ENCODE peak calls at places on chromosome 3, in four cellular contexts. W is brain microvascular endothelial cell; Y is GM12865; U is CD8-positive, alpha-beta T cell. C is an unnamed sample.

GRCh38 chr3:79531566-79532295 is 236.1 kb downstream of the ROBO1 start:
- DNase-seq in Y (no peak), U (no peak), W (no peak), C (no peak)

GRCh38 chr3:127427169-127427655 is 139.4 kb upstream of the PRR20G start:
- DNase-seq in W (no peak), Y (no peak), U (no peak), C (no peak)

GRCh38 chr3:102106421-102107097 is 257.2 kb downstream of the NFKBIZ start:
- DNase-seq in Y (no peak), U (no peak), W (peak; percentile 45), C (no peak)

GRCh38 chr3:89289791-89290190 is 182.4 kb downstream of the EPHA3 start:
- DNase-seq in U (no peak), W (no peak), Y (no peak), C (peak; percentile 97)

GRCh38 chr3:196499807-196500524 is 3.6 kb downstream of the RNF168 start:
- DNase-seq in W (no peak), Y (peak; percentile 46), U (no peak), C (no peak)

GRCh38 chr3:11720220-11721113 is 76.8 kb upstream of the VGLL4 start:
- DNase-seq in U (peak; percentile 27), W (peak; percentile 39), Y (peak; percentile 71), C (peak; percentile 20)

GRCh38 chr3:49668861-49669260 is 5.3 kb upstream of the APEH start:
- DNase-seq in W (no peak), Y (no peak), U (no peak), C (no peak)

GRCh38 chr3:132966374-132966773 is 71.8 kb upstream of the TMEM108 start:
- DNase-seq in W (no peak), Y (no peak), U (no peak), C (no peak)

GRCh38 chr3:8278448-8278847 is 223.2 kb upstream of the LMCD1 start:
- DNase-seq in W (no peak), U (no peak), Y (no peak), C (peak; percentile 3)

GRCh38 chr3:40615110-40615915 is 90.6 kb downstream of the ZNF621 start:
- DNase-seq in Y (no peak), U (no peak), W (no peak), C (no peak)

GRCh38 chr3:21226086-21226485 is 524.9 kb downstream of the ZNF385D start:
- DNase-seq in U (no peak), W (no peak), Y (no peak), C (no peak)

GRCh38 chr3:182715006-182715405 is 78.3 kb upstream of the ATP11B start:
- DNase-seq in U (no peak), Y (no peak), W (no peak), C (no peak)

GRCh38 chr3:192636517-192637444 is 90.6 kb downstream of the FGF12 start:
- DNase-seq in U (no peak), W (no peak), Y (no peak), C (no peak)

GRCh38 chr3:79767953-79768282 is at the start of gene ROBO1:
- DNase-seq in U (no peak), W (peak; percentile 66), Y (no peak), C (no peak)

GRCh38 chr3:107045791-107046190 is 331.4 kb upstream of the CCDC54 start:
- DNase-seq in W (no peak), U (no peak), Y (no peak), C (no peak)

GRCh38 chr3:150097588-150097890 is 126.8 kb upstream of the PFN2 start:
- DNase-seq in U (no peak), Y (peak; percentile 76), W (peak; percentile 45), C (no peak)

GRCh38 chr3:187207624-187208023 is 10.3 kb downstream of the RTP1 start:
- DNase-seq in Y (no peak), U (no peak), W (no peak), C (no peak)

GRCh38 chr3:134839990-134840389 is 44.9 kb downstream of the EPHB1 start:
- DNase-seq in Y (peak; percentile 26), U (no peak), W (no peak), C (no peak)

GRCh38 chr3:128875556-128876120 is 3.8 kb upstream of the ACAD9 start:
- DNase-seq in Y (peak; percentile 54), U (peak; percentile 52), W (peak; percentile 28), C (peak; percentile 53)

GRCh38 chr3:70992131-70992530 is 591.4 kb downstream of the FOXP1 start:
- DNase-seq in W (no peak), Y (no peak), U (no peak), C (no peak)

GRCh38 chr3:52120576-52121458 is 33.4 kb downstream of the POC1A start:
- DNase-seq in W (no peak), U (no peak), Y (peak; percentile 41), C (no peak)

GRCh38 chr3:66110840-66111239 is 72.1 kb upstream of the MAGI1 start:
- DNase-seq in U (no peak), Y (no peak), W (peak; percentile 35), C (no peak)

GRCh38 chr3:27431116-27431515 is 53.1 kb downstream of the SLC4A7 start:
- DNase-seq in W (peak; percentile 96), U (no peak), Y (no peak), C (no peak)

GRCh38 chr3:186121968-186122367 is 13.1 kb upstream of the ETV5 start:
- DNase-seq in W (no peak), U (no peak), Y (no peak), C (no peak)

GRCh38 chr3:52004158-52004787 is 8.6 kb upstream of the RPL29 start:
- DNase-seq in U (no peak), W (no peak), Y (peak; percentile 62), C (no peak)

GRCh38 chr3:141570068-141570467 is 83.2 kb downstream of the RASA2 start:
- DNase-seq in Y (no peak), U (no peak), W (no peak), C (no peak)

GRCh38 chr3:160601288-160601687 is 35.9 kb upstream of the KPNA4 start:
- DNase-seq in U (no peak), W (no peak), Y (no peak), C (no peak)

GRCh38 chr3:100754563-100755334 is 45.5 kb downstream of the TFG start:
- DNase-seq in U (no peak), Y (no peak), W (no peak), C (no peak)

GRCh38 chr3:30638685-30639412 is 32.4 kb downstream of the TGFBR2 start:
- DNase-seq in U (no peak), W (no peak), Y (no peak), C (no peak)

GRCh38 chr3:196837819-196838420 is 29.8 kb upstream of the SENP5 start:
- DNase-seq in U (peak; percentile 61), W (peak; percentile 51), Y (peak; percentile 85), C (peak; percentile 65)

GRCh38 chr3:176780766-176781165 is 416.5 kb downstream of the TBL1XR1 start:
- DNase-seq in W (no peak), Y (no peak), U (no peak), C (no peak)

GRCh38 chr3:149180057-149180573 is 41.5 kb downstream of the CP start:
- DNase-seq in W (peak; percentile 98), Y (no peak), U (no peak), C (no peak)

GRCh38 chr3:43006825-43007224 is 27.7 kb downstream of the GASK1A start:
- DNase-seq in Y (no peak), U (no peak), W (no peak), C (no peak)

GRCh38 chr3:160981217-160981938 is 123.8 kb downstream of the B3GALNT1 start:
- DNase-seq in W (no peak), U (peak; percentile 1), Y (peak; percentile 60), C (peak; percentile 85)

GRCh38 chr3:36957862-36958686 is 13.2 kb upstream of the TRANK1 start:
- DNase-seq in Y (no peak), U (no peak), W (peak; percentile 75), C (peak; percentile 30)

GRCh38 chr3:47016934-47017435 is 37.5 kb downstream of the NBEAL2 start:
- DNase-seq in U (no peak), Y (peak; percentile 61), W (peak; percentile 88), C (peak; percentile 86)
- H3K4me3 ChIP-seq in U (no peak overlapping the region), Y (no peak overlapping the region), W (no peak overlapping the region), C (peak overlapping the region; percentile 31)

DNA sequence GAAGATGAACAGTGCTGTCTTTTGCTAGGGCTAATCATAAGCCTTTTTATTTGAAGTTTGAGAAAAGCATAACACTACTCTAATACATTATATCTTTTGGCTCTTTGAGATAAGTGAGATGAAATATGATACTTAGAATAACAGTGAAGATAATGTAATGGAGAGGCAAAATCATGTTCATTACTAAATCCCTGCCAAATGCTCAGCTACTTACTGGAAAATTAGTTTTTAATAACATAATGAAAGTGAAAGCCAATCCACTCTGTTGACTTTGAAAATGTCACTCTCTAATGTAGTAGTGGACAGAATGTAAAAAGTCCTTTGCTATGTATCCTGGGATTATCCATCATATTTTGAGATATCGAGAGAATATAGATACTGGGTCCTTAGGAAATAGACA is 35.9 kb upstream of the MYH15 start:
- DNase-seq in Y (no peak), W (no peak), U (no peak), C (no peak)
- H3K4me3 ChIP-seq in Y (no peak overlapping the region), W (no peak overlapping the region), U (no peak overlapping the region), C (no peak overlapping the region)

GRCh38 chr3:34185301-34185700 is 386.9 kb downstream of the PDCD6IP start:
- DNase-seq in Y (peak; percentile 9), U (no peak), W (no peak), C (no peak)
- H3K4me3 ChIP-seq in Y (no peak overlapping the region), U (no peak overlapping the region), W (no peak overlapping the region), C (no peak overlapping the region)

GRCh38 chr3:112364291-112364690 is 31.3 kb downstream of the CD200 start:
- DNase-seq in W (no peak), U (no peak), Y (peak; percentile 35), C (no peak)
- H3K4me3 ChIP-seq in W (no peak overlapping the region), U (no peak overlapping the region), Y (peak overlapping the region; percentile 28), C (no peak overlapping the region)

DNA sequence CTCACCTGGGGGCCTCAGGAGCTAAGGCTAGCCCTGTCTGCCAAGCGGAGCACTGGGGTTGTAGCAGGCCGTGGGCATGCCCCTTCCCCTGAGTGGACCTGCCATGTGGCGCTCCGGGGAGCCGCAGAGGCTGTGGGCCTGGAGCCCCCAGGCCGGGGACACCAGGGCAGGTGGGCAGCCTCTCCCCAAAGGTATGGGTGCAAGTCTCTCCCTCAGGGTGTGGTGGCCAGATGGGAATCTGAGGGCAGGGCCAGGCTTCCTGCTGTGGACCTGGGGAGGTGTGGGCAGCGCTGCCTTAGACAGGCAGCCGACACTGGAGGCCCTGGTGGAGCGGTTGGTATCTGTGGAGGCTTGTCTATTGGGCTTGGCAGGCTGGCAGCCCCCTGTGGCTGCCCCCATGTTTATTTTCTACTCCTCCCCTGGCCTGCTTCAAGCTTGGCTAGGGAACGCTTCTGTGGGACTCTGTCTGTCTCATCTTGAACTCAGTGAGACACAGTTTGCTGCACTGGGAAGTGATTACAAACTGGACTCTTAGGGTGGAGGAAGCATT is 5.9 kb downstream of the ACVR2B start:
- DNase-seq in Y (no peak), U (no peak), W (no peak), C (no peak)
- H3K4me3 ChIP-seq in Y (no peak overlapping the region), U (no peak overlapping the region), W (no peak overlapping the region), C (no peak overlapping the region)

GRCh38 chr3:143843607-143844006 is 4.7 kb downstream of the SLC9A9 start:
- DNase-seq in Y (no peak), U (no peak), W (no peak), C (no peak)
- H3K4me3 ChIP-seq in Y (no peak overlapping the region), U (no peak overlapping the region), W (no peak overlapping the region), C (no peak overlapping the region)